ENCODE peak calls at places on chromosomes 2 and 18, in four cellular contexts. C is stimulated activated CD4-positive, alpha-beta T cell treated with anti-CD3 and anti-CD28 coated beads, Interleukin-4, amount 100 ng/mL, for 48 hours; L is stimulated activated CD8-positive, alpha-beta memory T cell treated with anti-CD3 and anti-CD28 coated beads, Interleukin-4, amount 100 ng/mL, for 48 hours; E is H9. U is an unnamed sample.

GRCh38 chr2:126399001-126399400 is 257.0 kb upstream of the GYPC start:
- DNase-seq in C (peak), L (peak), E (no peak), U (no peak)

GRCh38 chr2:46202453-46202852 is 94.8 kb upstream of the EPAS1 start:
- DNase-seq in C (no peak), L (no peak), E (no peak), U (no peak)

GRCh38 chr2:177106212-177106611 is 106.4 kb upstream of the HNRNPA3 start:
- DNase-seq in C (no peak), L (no peak), E (peak), U (no peak)

GRCh38 chr2:234448506-234449169 is 48.2 kb downstream of the ARL4C start:
- DNase-seq in C (no peak), L (no peak), E (no peak), U (no peak)

GRCh38 chr2:113976277-113976928 is 86.5 kb downstream of the ACTR3 start:
- DNase-seq in C (no peak), L (no peak), E (no peak), U (no peak)

GRCh38 chr2:85162746-85163301 is 29.6 kb downstream of the TCF7L1 start:
- DNase-seq in C (no peak), L (no peak), E (no peak), U (no peak)

GRCh38 chr2:40957508-40957907 is 505.6 kb upstream of the SLC8A1 start:
- DNase-seq in C (no peak), L (no peak), E (no peak), U (no peak)

GRCh38 chr2:233413046-233413445 is 58.8 kb downstream of the DGKD start:
- DNase-seq in C (no peak), L (no peak), E (no peak), U (no peak)

GRCh38 chr2:225401001-225401400 is 1.5 kb downstream of the NYAP2 start:
- DNase-seq in C (no peak), L (no peak), E (no peak), U (no peak)

GRCh38 chr2:165016772-165017411 is 61.6 kb upstream of the SLC38A11 start:
- DNase-seq in C (no peak), L (no peak), E (peak), U (no peak)

GRCh38 chr18:61466736-61467135 is 133.5 kb downstream of the CDH20 start:
- DNase-seq in C (no peak), L (no peak), E (peak), U (no peak)

GRCh38 chr2:233133239-233133638 is 73.1 kb downstream of the INPP5D start:
- DNase-seq in C (no peak), L (no peak), E (no peak), U (no peak)

GRCh38 chr18:69680128-69680527 is 267.5 kb downstream of the CD226 start:
- DNase-seq in C (no peak), L (no peak), E (no peak), U (no peak)

GRCh38 chr2:12448846-12449480 is 267.8 kb upstream of the TRIB2 start:
- DNase-seq in C (no peak), L (no peak), E (no peak), U (no peak)

GRCh38 chr2:27442282-27442980 is at the start of gene KRTCAP3:
- DNase-seq in C (no peak), L (peak), E (peak), U (no peak)

GRCh38 chr2:64837116-64837704 is 152.0 kb upstream of the SLC1A4 start:
- DNase-seq in C (no peak), L (no peak), E (no peak), U (no peak)

GRCh38 chr18:23450022-23450421 is 3.1 kb upstream of the RIOK3 start:
- DNase-seq in C (no peak), L (no peak), E (no peak), U (no peak)

GRCh38 chr18:75727479-75727878 is 300.0 kb upstream of the SMIM21 start:
- DNase-seq in C (peak), L (peak), E (peak), U (peak)

GRCh38 chr2:95391641-95392310 is 10.7 kb upstream of the FAHD2A start:
- DNase-seq in C (no peak), L (no peak), E (peak), U (no peak)

GRCh38 chr2:101401316-101401660 is 14.0 kb upstream of the CREG2 start:
- DNase-seq in C (no peak), L (no peak), E (no peak), U (no peak)

GRCh38 chr2:25341031-25341727 is 546 bp downstream of the DNMT3A start:
- DNase-seq in C (no peak), L (peak), E (no peak), U (peak)

GRCh38 chr2:126669772-126670171 is 13.8 kb downstream of the GYPC start:
- DNase-seq in C (no peak), L (no peak), E (no peak), U (no peak)

GRCh38 chr2:238094438-238095022 is 5.6 kb upstream of the ESPNL start:
- DNase-seq in C (no peak), L (no peak), E (no peak), U (no peak)

GRCh38 chr2:218249686-218250085 is 11.1 kb upstream of the GPBAR1 start:
- DNase-seq in C (no peak), L (no peak), E (no peak), U (no peak)

GRCh38 chr2:35973737-35974132 is 381.8 kb upstream of the CRIM1 start:
- DNase-seq in C (no peak), L (no peak), E (no peak), U (no peak)

GRCh38 chr2:97678217-97678762 is 8.8 kb downstream of the C2orf92 start:
- DNase-seq in C (no peak), L (no peak), E (no peak), U (no peak)

GRCh38 chr2:156083707-156084494 is 248.6 kb downstream of the NR4A2 start:
- DNase-seq in C (no peak), L (no peak), E (no peak), U (no peak)

GRCh38 chr2:5539281-5540211 is 152.6 kb upstream of the SOX11 start:
- DNase-seq in C (no peak), L (no peak), E (peak), U (no peak)

GRCh38 chr2:118246726-118247125 is 158.5 kb downstream of the INSIG2 start:
- DNase-seq in C (no peak), L (no peak), E (no peak), U (no peak)

GRCh38 chr2:178193496-178193822 is 853 bp upstream of the OSBPL6 start:
- DNase-seq in C (no peak), L (no peak), E (no peak), U (no peak)

GRCh38 chr18:48662021-48662661 is 123.3 kb downstream of the CTIF start:
- DNase-seq in C (no peak), L (no peak), E (no peak), U (no peak)

GRCh38 chr18:22846088-22846683 is 86.9 kb upstream of the RBBP8 start:
- DNase-seq in C (no peak), L (no peak), E (no peak), U (no peak)

GRCh38 chr2:24821433-24821891 is 28.2 kb downstream of the CENPO start:
- DNase-seq in C (no peak), L (peak), E (no peak), U (peak)

GRCh38 chr2:148699830-148700229 is 55.3 kb downstream of the EPC2 start:
- DNase-seq in C (no peak), L (no peak), E (no peak), U (no peak)

GRCh38 chr2:80217446-80217845 is 87.1 kb downstream of the LRRTM1 start:
- DNase-seq in C (no peak), L (no peak), E (no peak), U (no peak)